ENCODE peak calls at places on chromosomes 12 and 14, in five cellular contexts. Z is HepG2, G is HEK293T, S is SK-N-SH, W is K562. U is an unnamed sample.

GRCh38 chr12:42759622-42760273 is 170.2 kb upstream of the PRICKLE1 start:
- DNase-seq in Z (no peak), W (no peak), S (no peak), G (no peak), U (no peak)

GRCh38 chr12:119869720-119870119 is 7.4 kb downstream of the CIT start:
- DNase-seq in W (peak; percentile 18), G (no peak), S (no peak), Z (no peak), U (no peak)

GRCh38 chr14:97180304-97181200 is 383.4 kb downstream of the VRK1 start:
- DNase-seq in Z (peak; percentile 25), S (no peak), W (peak; percentile 38), G (no peak), U (no peak)

GRCh38 chr14:103607039-103607668 is 21.9 kb upstream of the KLC1 start:
- DNase-seq in G (no peak), S (peak; percentile 87), W (peak; percentile 66), Z (no peak), U (peak; percentile 62)

GRCh38 chr14:21924479-21924878 is 250.9 kb upstream of the OR4E1 start:
- DNase-seq in Z (no peak), W (no peak), S (no peak), G (no peak), U (peak; percentile 4)

GRCh38 chr12:12529783-12530421 is 32.8 kb downstream of the DUSP16 start:
- DNase-seq in G (no peak), Z (no peak), S (no peak), W (no peak), U (no peak)

GRCh38 chr14:78399316-78399889 is 229.2 kb downstream of the NRXN3 start:
- DNase-seq in W (peak; percentile 23), S (no peak), G (no peak), Z (no peak), U (no peak)

GRCh38 chr12:122148657-122149056 is 25.4 kb downstream of the IL31 start:
- DNase-seq in G (no peak), W (no peak), S (no peak), Z (no peak), U (no peak)

GRCh38 chr14:31829256-31829923 is 247.7 kb upstream of the ARHGAP5 start:
- DNase-seq in G (no peak), S (peak; percentile 4), W (peak; percentile 3), Z (no peak), U (no peak)

GRCh38 chr12:89506050-89506449 is 18.5 kb downstream of the GALNT4 start:
- DNase-seq in G (no peak), S (no peak), W (no peak), Z (no peak), U (no peak)

GRCh38 chr12:32423598-32423997 is 24.2 kb downstream of the FGD4 start:
- DNase-seq in W (peak; percentile 47), Z (no peak), G (no peak), S (no peak), U (no peak)

GRCh38 chr14:106268013-106268727 is 741.8 kb downstream of the TMEM121 start:
- DNase-seq in W (peak; percentile 56), Z (no peak), G (no peak), S (peak; percentile 26), U (no peak)

GRCh38 chr12:64104376-64104775 is 117.7 kb downstream of the KICS2 start:
- DNase-seq in W (no peak), Z (no peak), G (no peak), S (no peak), U (no peak)

GRCh38 chr12:94010307-94010706 is 138.1 kb upstream of the PLXNC1 start:
- DNase-seq in G (no peak), S (no peak), Z (no peak), W (no peak), U (no peak)

GRCh38 chr12:38289396-38289795 is 27.2 kb upstream of the ALG10B start:
- DNase-seq in W (no peak), S (no peak), Z (no peak), G (no peak), U (no peak)

GRCh38 chr14:35430459-35431199 is 26.1 kb upstream of the NFKBIA start:
- DNase-seq in S (no peak), Z (no peak), W (no peak), G (no peak), U (no peak)

GRCh38 chr12:32534698-32535097 is 135.3 kb downstream of the FGD4 start:
- DNase-seq in S (no peak), G (no peak), W (no peak), Z (peak; percentile 13), U (no peak)

GRCh38 chr14:23725980-23726746 is 90.0 kb downstream of the DHRS2 start:
- DNase-seq in S (no peak), W (no peak), Z (no peak), G (no peak), U (no peak)

GRCh38 chr12:402127-402456 is 648 bp downstream of the CCDC77 start:
- DNase-seq in S (peak; percentile 32), W (peak; percentile 53), Z (peak; percentile 42), G (peak; percentile 16), U (no peak)

GRCh38 chr14:87170179-87170578 is 822.8 kb downstream of the GALC start:
- DNase-seq in Z (no peak), G (no peak), S (no peak), W (no peak), U (no peak)

GRCh38 chr14:57970594-57970993 is 104.7 kb upstream of the SLC35F4 start:
- DNase-seq in W (no peak), S (no peak), G (no peak), Z (no peak), U (no peak)

GRCh38 chr14:53783256-53783655 is 173.4 kb downstream of the BMP4 start:
- DNase-seq in S (no peak), G (no peak), W (no peak), Z (no peak), U (no peak)
- TF ChIP-seq FOXM1 in S (no peak), G (no peak), W (no peak), Z (no peak), U (no peak)

GRCh38 chr14:77058082-77058481 is 29.6 kb upstream of the IRF2BPL start:
- DNase-seq in G (no peak), S (no peak), W (no peak), Z (no peak), U (no peak)

GRCh38 chr14:77052281-77053044 is 24.0 kb upstream of the IRF2BPL start:
- DNase-seq in G (no peak), Z (no peak), W (no peak), S (no peak), U (no peak)

GRCh38 chr14:77055981-77056380 is 27.5 kb upstream of the IRF2BPL start:
- DNase-seq in Z (no peak), S (no peak), G (no peak), W (no peak), U (no peak)

GRCh38 chr14:77051101-77051500 is 22.6 kb upstream of the IRF2BPL start:
- DNase-seq in S (peak; percentile 64), W (no peak), Z (no peak), G (no peak), U (no peak)

GRCh38 chr14:77053046-77053841 is 24.7 kb upstream of the IRF2BPL start:
- DNase-seq in G (peak; percentile 84), W (peak; percentile 78), Z (peak; percentile 70), S (peak; percentile 93), U (no peak)
- TF ChIP-seq FOXM1 in G (no peak), W (no peak), Z (no peak), S (no peak), U (no peak)

GRCh38 chr12:1847411-1847810 is 27.0 kb downstream of the LRTM2 start:
- DNase-seq in S (no peak), W (no peak), G (no peak), Z (no peak), U (no peak)
- TF ChIP-seq FOXM1 in S (no peak), W (no peak), G (no peak), Z (no peak), U (no peak)

GRCh38 chr12:132199526-132200319 is 55.5 kb downstream of the NOC4L start:
- DNase-seq in S (no peak), Z (no peak), G (no peak), W (no peak), U (no peak)

GRCh38 chr12:132200800-132201199 is 56.5 kb downstream of the NOC4L start:
- DNase-seq in S (no peak), Z (no peak), W (no peak), G (no peak), U (no peak)

GRCh38 chr12:132197581-132198281 is 53.5 kb downstream of the NOC4L start:
- DNase-seq in G (no peak), S (no peak), Z (no peak), W (no peak), U (no peak)

GRCh38 chr12:132196873-132197390 is 52.7 kb downstream of the NOC4L start:
- DNase-seq in G (no peak), Z (no peak), S (no peak), W (no peak), U (no peak)

GRCh38 chr12:132199101-132199500 is 54.8 kb downstream of the NOC4L start:
- DNase-seq in W (no peak), Z (no peak), S (no peak), G (no peak), U (no peak)
- TF ChIP-seq FOXM1 in W (no peak), Z (no peak), S (no peak), G (no peak), U (no peak)

GRCh38 chr14:101808894-101809670 is 47.6 kb downstream of the PPP2R5C start:
- DNase-seq in W (no peak), G (no peak), Z (no peak), S (no peak), U (no peak)
- TF ChIP-seq FOXM1 in W (no peak), G (no peak), Z (no peak), S (no peak), U (no peak)

DNA sequence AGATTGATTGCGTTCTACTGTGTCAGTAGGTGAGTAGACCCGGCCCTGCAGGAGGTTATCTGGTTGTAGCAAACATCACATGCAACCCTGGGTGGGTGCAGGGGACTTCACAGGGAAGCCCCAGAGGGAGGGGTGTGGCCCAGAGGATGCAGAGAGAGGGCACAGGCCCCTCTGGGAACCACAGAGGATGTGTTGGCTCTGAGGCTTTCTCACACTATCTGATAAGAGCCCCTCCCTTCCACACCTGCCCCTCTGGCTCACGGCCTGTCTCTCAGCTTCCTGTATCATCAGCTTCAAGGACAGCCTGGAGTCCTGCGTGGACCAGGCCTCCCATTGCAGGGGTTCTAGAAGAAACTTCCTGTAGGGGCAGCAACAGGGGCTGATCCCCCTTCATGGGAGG is 101.9 kb downstream of the RIN3 start:
- DNase-seq in G (no peak), Z (no peak), W (no peak), S (no peak), U (peak; percentile 66)
- TF ChIP-seq FOXM1 in G (no peak), Z (no peak), W (no peak), S (no peak), U (no peak)